ENCODE peak calls at places on chromosomes 16 and 17, in eight cellular contexts. D is germinal center; P is substantia nigra; M is KG1; L is stimulated activated CD4-positive, alpha-beta T cell treated with anti-CD3 and anti-CD28 coated beads, TNF-alpha, amount 100 ng/mL, for 48 hours; H is MV-4-11; X is heart left ventricle; J is T-helper 1 cell. S is an unnamed sample.

GRCh38 chr16:10938321-10938720 is 3.9 kb downstream of the DEXI start:
- DNase-seq in D (no peak), J (no peak), X (no peak), P (no peak), H (peak; percentile 21), L (no peak), M (no peak), S (no peak)

GRCh38 chr17:40530988-40531971 is 29.9 kb upstream of the TNS4 start:
- DNase-seq in L (peak; percentile 81), J (no peak), M (no peak), X (no peak), H (no peak), P (no peak), D (no peak), S (no peak)

GRCh38 chr17:34254651-34255380 is at the start of gene CCL2:
- DNase-seq in D (no peak), M (no peak), J (no peak), P (peak; percentile 28), H (peak; percentile 89), L (no peak), X (peak; percentile 72), S (peak; percentile 74)

GRCh38 chr17:951388-952132 is 28.0 kb downstream of the NXN start:
- DNase-seq in H (peak; percentile 14), X (peak; percentile 61), M (no peak), J (no peak), D (no peak), P (no peak), L (no peak), S (peak; percentile 99)

GRCh38 chr17:74690409-74690825 is 22.3 kb downstream of the CD300LF start:
- DNase-seq in D (no peak), P (no peak), J (no peak), M (peak; percentile 51), H (peak; percentile 98), X (no peak), L (no peak), S (no peak)

GRCh38 chr17:79937435-79937870 is 98.2 kb upstream of the CBX4 start:
- DNase-seq in P (no peak), H (no peak), D (no peak), M (no peak), J (no peak), X (peak; percentile 36), L (no peak), S (no peak)

GRCh38 chr17:60168654-60169053 is 18.9 kb downstream of the CA4 start:
- DNase-seq in J (no peak), P (no peak), L (no peak), X (no peak), M (no peak), H (no peak), D (no peak), S (no peak)

GRCh38 chr16:14375132-14375491 is 254.9 kb downstream of the PARN start:
- DNase-seq in L (no peak), X (no peak), J (no peak), D (no peak), P (no peak), H (no peak), M (no peak), S (no peak)

GRCh38 chr17:59851431-59852375 is 41.0 kb downstream of the TUBD1 start:
- DNase-seq in M (no peak), P (no peak), D (no peak), L (no peak), H (no peak), J (no peak), X (no peak), S (no peak)

GRCh38 chr17:66893863-66894262 is 58.9 kb downstream of the CACNG5 start:
- DNase-seq in J (no peak), H (no peak), P (no peak), M (no peak), L (no peak), D (no peak), X (no peak), S (no peak)

GRCh38 chr17:66557886-66558285 is 255.5 kb downstream of the PRKCA start:
- DNase-seq in H (no peak), L (no peak), M (no peak), D (no peak), X (no peak), J (no peak), P (no peak), S (no peak)

GRCh38 chr16:47731252-47731651 is 270.1 kb downstream of the PHKB start:
- DNase-seq in H (no peak), D (no peak), M (no peak), X (no peak), P (no peak), J (no peak), L (no peak), S (no peak)

GRCh38 chr16:54628796-54629625 is 301.7 kb upstream of the IRX5 start:
- DNase-seq in J (no peak), H (no peak), D (no peak), M (no peak), P (no peak), L (no peak), X (no peak), S (no peak)